ENCODE peak calls at places on chromosomes 1 and 21, in six cellular contexts. I, O, L, J, Y and S are unnamed samples.

GRCh38 chr1:54791880-54792522 is 9.1 kb downstream of the TTC22 start:
- DNase-seq in L (no peak), Y (no peak), I (peak), J (peak), O (peak), S (no peak)

GRCh38 chr21:45285266-45285931 is 2.3 kb downstream of the POFUT2 start:
- DNase-seq in O (no peak), I (peak), Y (no peak), L (no peak), J (no peak), S (no peak)

GRCh38 chr1:31985430-31985829 is 28.2 kb upstream of the KHDRBS1 start:
- DNase-seq in L (no peak), I (no peak), J (peak), O (no peak), Y (no peak), S (no peak)

GRCh38 chr1:29639156-29639736 is 402.9 kb downstream of the PTPRU start:
- DNase-seq in L (no peak), I (no peak), J (no peak), Y (no peak), O (no peak), S (no peak)

GRCh38 chr1:58524353-58524945 is 22.1 kb downstream of the OMA1 start:
- DNase-seq in I (no peak), J (no peak), O (no peak), L (no peak), Y (no peak), S (no peak)

GRCh38 chr1:174743654-174744561 is 255.8 kb upstream of the CACYBP start:
- DNase-seq in I (no peak), L (no peak), Y (no peak), O (no peak), J (peak), S (no peak)

GRCh38 chr1:156851779-156852413 is 7.0 kb downstream of the INSRR start:
- DNase-seq in I (no peak), J (no peak), L (no peak), Y (peak), O (no peak), S (no peak)

GRCh38 chr1:165162671-165163241 is 193.8 kb downstream of the LMX1A start:
- DNase-seq in I (peak), Y (no peak), O (no peak), L (no peak), J (no peak), S (no peak)

GRCh38 chr1:38760562-38760961 is 99.0 kb downstream of the RRAGC start:
- DNase-seq in O (no peak), I (no peak), L (no peak), Y (no peak), J (no peak), S (no peak)

GRCh38 chr1:45205000-45205909 is 1.1 kb downstream of the ZSWIM5 start:
- DNase-seq in L (peak), I (peak), Y (peak), O (peak), J (no peak), S (peak)

GRCh38 chr1:29592261-29592615 is 355.9 kb downstream of the PTPRU start:
- DNase-seq in O (no peak), L (no peak), Y (no peak), J (no peak), I (no peak), S (no peak)

GRCh38 chr1:201355471-201355870 is 22.0 kb downstream of the TNNT2 start:
- DNase-seq in I (no peak), L (no peak), Y (no peak), O (no peak), J (no peak), S (no peak)

GRCh38 chr1:104830534-104830933 is 1080.8 kb downstream of the AMY1C start:
- DNase-seq in Y (no peak), O (no peak), J (no peak), L (no peak), I (no peak), S (no peak)

GRCh38 chr1:167212025-167212424 is 8.7 kb upstream of the POU2F1 start:
- DNase-seq in J (no peak), I (no peak), O (no peak), Y (no peak), L (no peak), S (no peak)

GRCh38 chr1:3910769-3911520 is 10.9 kb upstream of the C1orf174 start:
- DNase-seq in J (no peak), L (peak), Y (peak), I (peak), O (peak), S (peak)

GRCh38 chr1:209877109-209877764 is 49.5 kb downstream of the UTP25 start:
- DNase-seq in I (no peak), O (no peak), L (no peak), Y (no peak), J (no peak), S (no peak)

GRCh38 chr1:235423214-235423652 is 56.0 kb downstream of the TBCE start:
- DNase-seq in L (no peak), I (no peak), O (peak), J (no peak), Y (no peak), S (no peak)